ENCODE peak calls at places on chromosomes 2 and 18, in five cellular contexts. J, Z, F, N and K are unnamed samples.
A peak's percentile ranks its signal among the peaks of the same experiment; 100 is the strongest.

GRCh38 chr2:40087927-40088326 is 308.9 kb upstream of the THUMPD2 start:
- DNase-seq in J (no peak), F (no peak), N (no peak), Z (no peak), K (no peak)

GRCh38 chr2:18430996-18431748 is 129.3 kb downstream of the RDH14 start:
- DNase-seq in F (no peak), Z (no peak), N (no peak), J (no peak), K (no peak)

GRCh38 chr2:25201265-25201664 is 32.9 kb upstream of the POMC start:
- DNase-seq in N (no peak), F (no peak), J (no peak), Z (no peak), K (no peak)

GRCh38 chr2:231228974-231229373 is 30.5 kb downstream of the ARMC9 start:
- DNase-seq in J (no peak), N (no peak), Z (no peak), F (no peak), K (no peak)

GRCh38 chr2:5691659-5692529 is at the start of gene SOX11:
- DNase-seq in Z (peak; percentile 96), F (no peak), N (peak; percentile 74), J (peak; percentile 76), K (no peak)

GRCh38 chr2:120693121-120693520 is 42.5 kb upstream of the GLI2 start:
- DNase-seq in J (no peak), Z (no peak), N (no peak), F (no peak), K (no peak)

GRCh38 chr2:10514743-10515142 is 66.6 kb upstream of the ODC1 start:
- DNase-seq in Z (no peak), N (peak; percentile 79), J (peak; percentile 46), F (no peak), K (peak; percentile 14)

GRCh38 chr2:70426341-70426740 is 124.5 kb upstream of the FAM136A start:
- DNase-seq in Z (no peak), F (no peak), J (no peak), N (no peak), K (no peak)

GRCh38 chr2:224412064-224412921 is 10.4 kb upstream of the FAM124B start:
- DNase-seq in N (peak; percentile 84), J (no peak), Z (no peak), F (no peak), K (no peak)

GRCh38 chr2:149645391-149645790 is 57.8 kb upstream of the MMADHC start:
- DNase-seq in Z (no peak), N (peak; percentile 39), F (no peak), J (no peak), K (no peak)

GRCh38 chr18:35005963-35006577 is 35.1 kb upstream of the MAPRE2 start:
- DNase-seq in F (peak; percentile 20), N (peak; percentile 72), J (no peak), Z (peak; percentile 8), K (no peak)

GRCh38 chr18:28059861-28060260 is 117.1 kb downstream of the CDH2 start:
- DNase-seq in J (no peak), Z (no peak), N (peak; percentile 48), F (no peak), K (no peak)